ENCODE peak calls at places on chromosomes 2 and 18, in eight cellular contexts. One of them, this sample, is unnamed.

GRCh38 chr2:173254659-173255058 is 100.0 kb upstream of the CDCA7 start:
- DNase-seq in AG20443: no peak
- DNase-seq in SIG-M5: no peak
- DNase-seq in tibial nerve: no peak
- DNase-seq in Daoy: no peak
- DNase-seq in SW 1271: no peak
- DNase-seq in amygdala: no peak
- DNase-seq in tibial artery: no peak
- DNase-seq in this sample: no peak

GRCh38 chr18:50590625-50591024 is 30.7 kb downstream of the MAPK4 start:
- DNase-seq in AG20443: no peak
- DNase-seq in SIG-M5: no peak
- DNase-seq in tibial nerve: no peak
- DNase-seq in Daoy: no peak
- DNase-seq in SW 1271: no peak
- DNase-seq in amygdala: no peak
- DNase-seq in tibial artery: no peak
- DNase-seq in this sample: no peak

GRCh38 chr2:38430603-38431002 is 53.5 kb upstream of the ATL2 start:
- DNase-seq in AG20443: no peak
- DNase-seq in SIG-M5: no peak
- DNase-seq in tibial nerve: no peak
- DNase-seq in Daoy: no peak
- DNase-seq in SW 1271: no peak
- DNase-seq in amygdala: no peak
- DNase-seq in tibial artery: no peak
- DNase-seq in this sample: no peak

GRCh38 chr18:21703241-21703820 is 1.2 kb downstream of the ABHD3 start:
- DNase-seq in AG20443: no peak
- DNase-seq in SIG-M5: no peak
- DNase-seq in tibial nerve: no peak
- DNase-seq in Daoy: no peak
- DNase-seq in SW 1271: no peak
- DNase-seq in amygdala: no peak
- DNase-seq in tibial artery: no peak
- DNase-seq in this sample: no peak

GRCh38 chr2:205686231-205687017 is 4.1 kb downstream of the NRP2 start:
- DNase-seq in AG20443: peak; percentile 35
- DNase-seq in SIG-M5: no peak
- DNase-seq in tibial nerve: no peak
- DNase-seq in Daoy: no peak
- DNase-seq in SW 1271: no peak
- DNase-seq in amygdala: no peak
- DNase-seq in tibial artery: no peak
- DNase-seq in this sample: no peak

GRCh38 chr18:29181151-29181901 is 1004.4 kb upstream of the CDH2 start:
- DNase-seq in AG20443: peak; percentile 45
- DNase-seq in SIG-M5: no peak
- DNase-seq in tibial nerve: peak; percentile 19
- DNase-seq in Daoy: peak; percentile 53
- DNase-seq in SW 1271: no peak
- DNase-seq in amygdala: no peak
- DNase-seq in tibial artery: peak; percentile 34
- DNase-seq in this sample: no peak

GRCh38 chr2:228681426-228681825 is 499.9 kb upstream of the SPHKAP start:
- DNase-seq in AG20443: peak; percentile 39
- DNase-seq in SIG-M5: no peak
- DNase-seq in tibial nerve: no peak
- DNase-seq in Daoy: no peak
- DNase-seq in SW 1271: peak; percentile 48
- DNase-seq in amygdala: no peak
- DNase-seq in tibial artery: no peak
- DNase-seq in this sample: no peak

GRCh38 chr2:190636362-190636761 is 12.5 kb upstream of the NAB1 start:
- DNase-seq in AG20443: peak; percentile 50
- DNase-seq in SIG-M5: no peak
- DNase-seq in tibial nerve: no peak
- DNase-seq in Daoy: peak; percentile 71
- DNase-seq in SW 1271: no peak
- DNase-seq in amygdala: no peak
- DNase-seq in tibial artery: no peak
- DNase-seq in this sample: no peak

GRCh38 chr2:45816273-45816672 is 164.8 kb downstream of the PRKCE start:
- DNase-seq in AG20443: peak; percentile 26
- DNase-seq in SIG-M5: no peak
- DNase-seq in tibial nerve: peak; percentile 44
- DNase-seq in Daoy: peak; percentile 45
- DNase-seq in SW 1271: no peak
- DNase-seq in amygdala: no peak
- DNase-seq in tibial artery: peak; percentile 47
- DNase-seq in this sample: no peak

GRCh38 chr2:186533717-186534116 is 47.7 kb downstream of the ZC3H15 start:
- DNase-seq in AG20443: no peak
- DNase-seq in SIG-M5: no peak
- DNase-seq in tibial nerve: no peak
- DNase-seq in Daoy: no peak
- DNase-seq in SW 1271: no peak
- DNase-seq in amygdala: no peak
- DNase-seq in tibial artery: no peak
- DNase-seq in this sample: no peak

GRCh38 chr2:15092691-15093090 is 460.2 kb downstream of the LRATD1 start:
- DNase-seq in AG20443: no peak
- DNase-seq in SIG-M5: no peak
- DNase-seq in tibial nerve: no peak
- DNase-seq in Daoy: no peak
- DNase-seq in SW 1271: no peak
- DNase-seq in amygdala: no peak
- DNase-seq in tibial artery: no peak
- DNase-seq in this sample: no peak

GRCh38 chr2:24830351-24830750 is 37.1 kb downstream of the CENPO start:
- DNase-seq in AG20443: no peak
- DNase-seq in SIG-M5: no peak
- DNase-seq in tibial nerve: no peak
- DNase-seq in Daoy: no peak
- DNase-seq in SW 1271: peak; percentile 16
- DNase-seq in amygdala: no peak
- DNase-seq in tibial artery: no peak
- DNase-seq in this sample: no peak

GRCh38 chr2:26982102-26982742 is 11.8 kb downstream of the MAPRE3 start:
- DNase-seq in AG20443: peak; percentile 30
- DNase-seq in SIG-M5: no peak
- DNase-seq in tibial nerve: peak; percentile 47
- DNase-seq in Daoy: peak; percentile 58
- DNase-seq in SW 1271: peak; percentile 61
- DNase-seq in amygdala: peak; percentile 10
- DNase-seq in tibial artery: peak; percentile 62
- DNase-seq in this sample: peak; percentile 65

GRCh38 chr2:168787098-168787781 is 15.2 kb upstream of the NOSTRIN start:
- DNase-seq in AG20443: no peak
- DNase-seq in SIG-M5: no peak
- DNase-seq in tibial nerve: no peak
- DNase-seq in Daoy: no peak
- DNase-seq in SW 1271: no peak
- DNase-seq in amygdala: no peak
- DNase-seq in tibial artery: no peak
- DNase-seq in this sample: no peak

GRCh38 chr2:100642425-100642824 is 79.6 kb downstream of the PDCL3 start:
- DNase-seq in AG20443: no peak
- DNase-seq in SIG-M5: no peak
- DNase-seq in tibial nerve: no peak
- DNase-seq in Daoy: no peak
- DNase-seq in SW 1271: no peak
- DNase-seq in amygdala: no peak
- DNase-seq in tibial artery: no peak
- DNase-seq in this sample: no peak